ENCODE peak calls at places on chromosomes 5 and 9, in four cellular contexts. Y is anterior cingulate cortex; Z is stimulated activated CD4-positive, alpha-beta T cell treated with anti-CD3 and anti-CD28 coated beads, Interleukin-1b, Interleukin-23, amount 100 ng/mL, for 4 hours; P is COR-L47. A is an unnamed sample.

GRCh38 chr5:139796061-139796806 is 626 bp downstream of the PSD2 start:
- DNase-seq in Y (no peak), Z (no peak), P (peak), A (no peak)

GRCh38 chr5:111676496-111676895 is 80.5 kb downstream of the NREP start:
- DNase-seq in Y (no peak), Z (no peak), P (no peak), A (no peak)

GRCh38 chr9:114112778-114113585 is 13.9 kb upstream of the KIF12 start:
- DNase-seq in Z (no peak), Y (no peak), P (no peak), A (no peak)

GRCh38 chr5:951940-952596 is 56.5 kb upstream of the NKD2 start:
- DNase-seq in P (no peak), Z (no peak), Y (no peak), A (no peak)

GRCh38 chr5:2921651-2922050 is 170.2 kb upstream of the IRX2 start:
- DNase-seq in Y (no peak), P (no peak), Z (no peak), A (no peak)

GRCh38 chr9:27194401-27195091 is 85.5 kb downstream of the TEK start:
- DNase-seq in Z (no peak), P (no peak), Y (no peak), A (no peak)

GRCh38 chr5:555058-555623 is 30.9 kb upstream of the SLC9A3 start:
- DNase-seq in Y (no peak), P (no peak), Z (no peak), A (no peak)

GRCh38 chr9:89887286-89887685 is 282.5 kb downstream of the GADD45G start:
- DNase-seq in Z (no peak), Y (no peak), P (no peak), A (no peak)

GRCh38 chr5:156396063-156396829 is 69.3 kb downstream of the SGCD start:
- DNase-seq in Z (no peak), P (no peak), Y (no peak), A (no peak)

GRCh38 chr9:133112361-133113026 is 8.5 kb downstream of the RALGDS start:
- DNase-seq in P (no peak), Z (no peak), Y (no peak), A (peak)

GRCh38 chr9:81266086-81266485 is 423.3 kb downstream of the TLE1 start:
- DNase-seq in Y (no peak), P (no peak), Z (no peak), A (no peak)

GRCh38 chr9:133771486-133772482 is 33.6 kb upstream of the SARDH start:
- DNase-seq in P (no peak), Z (no peak), Y (no peak), A (no peak)

GRCh38 chr9:113343732-113344231 is 3.7 kb upstream of the WDR31 start:
- DNase-seq in P (peak), Y (peak), Z (no peak), A (peak)

GRCh38 chr9:8825600-8826147 is 1026.1 kb upstream of the DMAC1 start:
- DNase-seq in Y (no peak), Z (no peak), P (no peak), A (no peak)

GRCh38 chr5:143023447-143024096 is 253.4 kb downstream of the ARHGAP26 start:
- DNase-seq in Y (peak), Z (no peak), P (no peak), A (peak)

GRCh38 chr9:70679845-70680244 is 265.4 kb upstream of the KLF9 start:
- DNase-seq in Z (no peak), P (no peak), Y (no peak), A (no peak)

GRCh38 chr5:31942546-31942945 is 231.6 kb downstream of the GOLPH3 start:
- DNase-seq in P (no peak), Z (no peak), Y (no peak), A (no peak)

GRCh38 chr5:147961208-147961749 is 54.9 kb upstream of the C5orf46 start:
- DNase-seq in P (no peak), Z (no peak), Y (no peak), A (no peak)

GRCh38 chr5:136729901-136730355 is 364.6 kb upstream of the TRPC7 start:
- DNase-seq in Z (no peak), Y (no peak), P (peak), A (no peak)

GRCh38 chr9:16099901-16100300 is 547.1 kb downstream of the CCDC171 start:
- DNase-seq in Y (no peak), Z (no peak), P (no peak), A (no peak)

GRCh38 chr9:81874926-81875325 is 53.3 kb upstream of the SPATA31D4 start:
- DNase-seq in Y (no peak), Z (no peak), P (no peak), A (no peak)

GRCh38 chr9:110700953-110701352 is 32.4 kb downstream of the MUSK start:
- DNase-seq in Y (no peak), Z (no peak), P (no peak), A (no peak)

GRCh38 chr9:78871452-78872331 is 574.8 kb downstream of the PSAT1 start:
- DNase-seq in Z (no peak), P (no peak), Y (no peak), A (no peak)

GRCh38 chr9:16628421-16628820 is 242.0 kb downstream of the BNC2 start:
- DNase-seq in P (no peak), Y (no peak), Z (no peak), A (no peak)

GRCh38 chr5:178068293-178068692 is 45.0 kb upstream of the N4BP3 start:
- DNase-seq in Z (no peak), P (peak), Y (no peak), A (peak)

GRCh38 chr5:82623094-82623514 is 344.9 kb upstream of the RPS23 start:
- DNase-seq in Y (no peak), P (no peak), Z (no peak), A (no peak)

GRCh38 chr9:89869774-89870173 is 265.0 kb downstream of the GADD45G start:
- DNase-seq in Z (no peak), Y (no peak), P (no peak), A (no peak)

GRCh38 chr5:40166757-40167156 is 513.0 kb upstream of the PTGER4 start:
- DNase-seq in Y (no peak), Z (no peak), P (no peak), A (no peak)

GRCh38 chr5:179914032-179914755 is 6.5 kb upstream of the TBC1D9B start:
- DNase-seq in P (no peak), Z (no peak), Y (no peak), A (peak)

GRCh38 chr5:73365990-73366667 is 82.4 kb downstream of the FOXD1 start:
- DNase-seq in P (no peak), Z (no peak), Y (no peak), A (no peak)